ENCODE peak calls at places on chromosomes 5 and 9, in four cellular contexts. J is A549, P is HepG2, V is K562. Z is an unnamed sample.

GRCh38 chr5:109705596-109705995 is 15.9 kb downstream of the MAN2A1 start:
- DNase-seq in J (no peak), P (no peak), V (no peak), Z (no peak)

GRCh38 chr5:37710965-37711364 is 128.9 kb downstream of the GDNF start:
- DNase-seq in J (no peak), P (no peak), V (no peak), Z (no peak)

GRCh38 chr9:2066312-2067273 is 51.4 kb downstream of the SMARCA2 start:
- DNase-seq in J (no peak), P (peak), V (no peak), Z (no peak)

GRCh38 chr9:20291201-20291600 is 331.1 kb downstream of the MLLT3 start:
- DNase-seq in J (no peak), P (peak), V (no peak), Z (no peak)

GRCh38 chr5:137372386-137373160 is 126.6 kb downstream of the SPOCK1 start:
- DNase-seq in J (no peak), P (no peak), V (no peak), Z (no peak)

GRCh38 chr9:111348821-111349271 is 18.8 kb upstream of the OR2K2 start:
- DNase-seq in J (peak), P (peak), V (no peak), Z (no peak)

GRCh38 chr5:42993516-42994284 is 46.4 kb downstream of the ANXA2R start:
- DNase-seq in J (no peak), P (no peak), V (peak), Z (no peak)

GRCh38 chr9:125646222-125647100 is 60.5 kb downstream of the MAPKAP1 start:
- DNase-seq in J (no peak), P (no peak), V (no peak), Z (no peak)

GRCh38 chr5:78983601-78984000 is 1.5 kb downstream of the ARSB start:
- DNase-seq in J (no peak), P (no peak), V (no peak), Z (no peak)
- TF ChIP-seq RNF2 in J (no peak), P (no peak), V (no peak), Z (no peak)

DNA sequence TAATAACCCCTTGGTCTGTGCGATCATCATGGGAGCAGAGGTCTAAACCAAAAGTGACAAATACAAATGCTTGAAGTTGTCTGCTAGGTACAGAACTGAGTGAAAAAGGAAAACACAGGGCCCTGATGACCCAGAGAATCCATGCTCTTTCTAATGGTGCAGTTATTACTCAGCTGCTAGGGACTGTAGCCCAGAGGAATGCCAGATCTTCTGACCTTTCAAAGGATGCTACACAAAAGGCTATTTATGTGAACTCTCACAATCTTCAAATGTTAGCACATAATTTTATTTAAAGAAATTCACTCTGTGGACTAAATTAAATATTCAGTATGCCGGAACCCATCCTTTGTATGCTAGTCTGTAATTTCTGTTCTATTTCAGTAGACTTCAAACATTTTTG is 79.9 kb downstream of the PRR16 start:
- DNase-seq in J (no peak), P (no peak), V (no peak), Z (no peak)
- TF ChIP-seq RNF2 in J (no peak), P (no peak), V (no peak), Z (no peak)

DNA sequence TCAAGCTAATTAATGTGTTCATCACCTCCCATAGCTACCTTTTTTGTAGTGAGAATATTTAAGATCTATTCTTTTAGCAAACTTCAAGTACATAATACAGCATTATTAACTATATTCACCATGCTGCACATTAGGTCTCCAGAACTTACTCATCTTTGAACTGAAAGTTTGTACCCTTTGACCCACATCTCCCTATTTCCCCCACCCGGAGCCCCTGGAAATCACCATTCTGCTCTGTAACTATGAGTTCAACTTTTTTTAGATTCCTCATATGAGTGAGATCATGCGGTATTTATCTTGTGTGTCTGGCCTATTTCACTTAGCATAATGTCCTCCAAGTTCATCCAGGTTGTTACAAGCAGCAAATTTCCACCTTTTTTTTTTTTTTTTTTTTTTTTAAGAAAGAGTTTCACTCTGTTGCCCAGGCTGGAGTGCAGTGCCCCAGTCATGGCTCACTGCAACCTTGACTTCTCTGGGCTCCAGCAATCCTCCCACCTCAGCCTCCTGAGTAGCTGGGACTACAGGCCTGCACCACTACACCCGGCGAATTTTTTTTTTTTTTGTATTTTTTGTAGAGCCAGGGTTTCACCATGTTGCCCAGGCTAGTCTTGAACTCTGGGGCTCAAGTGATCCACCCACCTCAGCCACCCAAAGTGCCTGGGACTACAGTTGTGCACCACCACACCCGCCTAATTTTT is 100.4 kb upstream of the SAP30L start:
- DNase-seq in J (no peak), P (no peak), V (no peak), Z (no peak)
- TF ChIP-seq RNF2 in J (no peak), P (no peak), V (no peak), Z (no peak)

DNA sequence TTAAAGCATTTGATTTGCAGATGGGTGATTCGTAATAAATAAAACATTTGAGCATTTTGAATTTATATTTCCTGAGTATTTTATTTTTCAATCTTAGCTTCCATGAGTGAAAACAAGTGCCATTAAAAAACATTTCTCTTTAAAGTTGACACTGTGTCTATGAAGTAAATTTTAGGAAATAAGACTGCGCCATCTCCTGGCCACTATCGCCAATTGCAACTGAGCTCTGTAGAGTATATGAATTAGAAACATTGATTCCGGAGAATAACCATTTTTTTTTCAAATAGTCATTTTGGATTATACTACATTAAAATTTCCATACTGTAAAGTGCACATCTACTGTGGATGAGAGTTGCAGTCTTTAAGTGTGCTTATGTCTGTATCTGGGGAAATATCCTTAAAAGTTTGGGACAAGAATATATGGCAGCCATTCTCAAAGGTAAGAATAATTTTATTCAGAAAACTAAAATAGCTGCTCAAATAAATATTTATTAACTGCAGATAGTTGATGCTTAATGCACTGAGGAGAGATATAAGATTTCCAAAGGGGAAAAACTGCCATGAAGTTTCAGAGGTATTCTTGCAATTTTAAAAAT is 5.9 kb downstream of the DMRTA1 start:
- DNase-seq in J (peak), P (peak), V (no peak), Z (no peak)
- TF ChIP-seq RNF2 in J (no peak), P (no peak), V (no peak), Z (no peak)

GRCh38 chr5:2199697-2200096 is 317.0 kb upstream of the IRX4 start:
- DNase-seq in J (no peak), P (no peak), V (no peak), Z (no peak)
- TF ChIP-seq RNF2 in J (no peak), P (no peak), V (no peak), Z (no peak)

DNA sequence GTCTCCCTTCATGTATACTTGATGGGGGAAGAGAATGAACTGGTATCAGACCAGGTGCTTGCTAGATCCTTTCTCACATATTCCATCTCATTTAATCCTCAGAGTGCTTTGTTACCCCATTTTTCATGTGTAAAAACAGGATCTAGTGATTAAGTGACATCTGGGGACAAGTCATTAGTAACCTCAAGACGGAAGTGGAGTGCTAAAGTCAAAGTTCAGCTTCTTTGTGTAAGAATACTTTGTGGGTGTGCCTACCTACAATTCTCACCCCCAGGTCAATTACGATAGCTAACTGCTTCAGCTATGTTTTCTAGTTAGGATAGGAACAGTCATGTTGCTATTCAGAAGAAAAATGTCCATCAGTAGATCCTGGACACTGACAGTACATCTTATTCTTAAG is 3.1 kb upstream of the FAM120AOS start:
- DNase-seq in J (no peak), P (no peak), V (peak), Z (no peak)
- TF ChIP-seq RNF2 in J (no peak), P (no peak), V (no peak), Z (no peak)

Z was measured in H1.